ENCODE peak calls at places on chromosomes 3 and 15, in nine cellular contexts. Y is astrocyte of the cerebellum, V is body of pancreas, Z is RWPE2, G is cardiac muscle cell, R is left ventricle myocardium inferior, L is endodermal cell, D is hepatocyte, X is NB4. C is an unnamed sample.

GRCh38 chr3:105944721-105945120 is 75.9 kb upstream of the CBLB start:
- DNase-seq in D (no peak), X (no peak), G (no peak), R (no peak), V (no peak), Z (no peak), L (no peak), Y (no peak), C (no peak)

GRCh38 chr3:31790516-31791148 is 190.4 kb downstream of the OSBPL10 start:
- DNase-seq in V (no peak), G (no peak), L (no peak), D (no peak), Z (no peak), Y (no peak), R (no peak), X (no peak), C (no peak)

GRCh38 chr15:71329041-71329440 is 213.8 kb downstream of the THSD4 start:
- DNase-seq in L (no peak), R (no peak), X (no peak), V (peak), Y (no peak), D (no peak), G (peak), Z (no peak), C (no peak)

GRCh38 chr3:165624761-165625160 is 212.5 kb downstream of the BCHE start:
- DNase-seq in X (peak), D (no peak), V (no peak), Z (no peak), Y (no peak), L (no peak), R (no peak), G (peak), C (no peak)

GRCh38 chr3:99172736-99173657 is 271.5 kb upstream of the DCBLD2 start:
- DNase-seq in G (peak), D (peak), R (no peak), V (peak), Y (peak), L (peak), Z (no peak), X (peak), C (peak)

GRCh38 chr3:45434996-45435395 is 46.6 kb downstream of the LARS2 start:
- DNase-seq in R (no peak), X (no peak), Z (no peak), D (no peak), G (no peak), Y (no peak), V (no peak), L (no peak), C (no peak)

GRCh38 chr3:51944541-51945021 is 2.4 kb downstream of the PARP3 start:
- DNase-seq in L (no peak), Z (peak), Y (no peak), X (no peak), D (no peak), V (peak), G (no peak), R (no peak), C (no peak)

GRCh38 chr3:138367912-138368311 is 19.5 kb downstream of the MRAS start:
- DNase-seq in X (peak), R (peak), L (no peak), Y (no peak), V (no peak), Z (no peak), D (no peak), G (peak), C (no peak)

GRCh38 chr3:166177130-166177529 is 339.9 kb upstream of the BCHE start:
- DNase-seq in R (no peak), X (no peak), V (no peak), G (no peak), Z (no peak), L (peak), D (no peak), Y (no peak), C (no peak)

GRCh38 chr3:179646177-179646576 is 6.7 kb upstream of the USP13 start:
- DNase-seq in L (no peak), G (no peak), Z (no peak), V (no peak), D (no peak), R (no peak), Y (no peak), X (no peak), C (no peak)

GRCh38 chr15:90421527-90421926 is 33.5 kb downstream of the IQGAP1 start:
- DNase-seq in G (no peak), Y (no peak), X (no peak), D (no peak), V (no peak), R (no peak), L (no peak), Z (no peak), C (no peak)

GRCh38 chr3:138092023-138092422 is 23.4 kb downstream of the DZIP1L start:
- DNase-seq in X (no peak), Y (no peak), G (peak), R (no peak), D (no peak), L (no peak), Z (no peak), V (no peak), C (no peak)

GRCh38 chr3:187456268-187456667 is 88.1 kb downstream of the RTP4 start:
- DNase-seq in Z (no peak), L (peak), D (peak), V (peak), G (peak), X (no peak), R (peak), Y (peak), C (no peak)

GRCh38 chr3:62497156-62497555 is 123.8 kb upstream of the FEZF2 start:
- DNase-seq in Y (no peak), G (no peak), Z (no peak), D (no peak), V (no peak), L (no peak), R (no peak), X (no peak), C (no peak)

GRCh38 chr3:62496509-62496908 is 123.2 kb upstream of the FEZF2 start:
- DNase-seq in X (no peak), G (no peak), D (no peak), L (no peak), Z (no peak), R (no peak), Y (no peak), V (no peak), C (no peak)

DNA sequence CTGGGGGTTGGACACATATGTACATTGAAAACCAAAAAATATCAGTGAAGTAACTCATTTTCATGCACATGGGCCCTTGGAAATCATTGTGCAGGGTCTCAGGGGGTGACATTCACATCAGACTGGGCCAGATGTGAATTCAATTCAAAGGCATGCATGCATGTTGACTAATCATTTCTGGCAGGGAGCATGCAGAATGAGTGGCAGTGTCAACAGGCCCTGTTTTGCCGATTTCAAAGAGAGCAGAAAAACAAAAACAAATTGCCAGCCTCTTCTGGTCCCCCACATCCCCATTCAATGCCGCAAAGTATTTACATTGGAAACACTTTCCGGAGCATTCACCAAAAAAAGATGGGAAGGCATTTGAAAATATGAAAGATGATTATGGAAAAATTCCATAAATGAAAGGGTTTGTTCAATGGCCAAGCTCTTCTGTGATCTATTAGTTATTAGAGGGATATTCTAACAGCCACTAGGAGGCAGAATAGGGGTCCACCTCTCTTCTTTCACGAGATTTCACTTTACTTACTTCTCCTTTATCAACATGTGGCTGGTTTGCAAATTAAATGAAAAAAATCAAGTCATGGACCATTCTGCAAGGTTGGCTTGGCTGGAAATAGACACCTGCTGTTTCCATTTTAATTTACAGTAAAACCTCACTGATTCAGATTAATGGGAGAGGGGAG is 119.9 kb upstream of the FEZF2 start:
- DNase-seq in Y (no peak), D (no peak), X (peak), G (no peak), Z (no peak), V (no peak), R (no peak), L (no peak), C (no peak)
- TF ChIP-seq CTCF in Y (peak), D (no peak), X (peak), G (peak), Z (no peak), V (no peak), R (no peak), L (peak), C (peak)

GRCh38 chr3:158103956-158104338 is 2.3 kb downstream of the SHOX2 start:
- DNase-seq in G (no peak), R (no peak), X (no peak), Z (no peak), L (peak), Y (no peak), V (no peak), D (no peak), C (no peak)

GRCh38 chr3:158103131-158103955 is 2.9 kb downstream of the SHOX2 start:
- DNase-seq in X (no peak), R (no peak), L (peak), V (no peak), Y (no peak), D (peak), Z (no peak), G (no peak), C (no peak)

GRCh38 chr3:158105124-158105709 is 1.0 kb downstream of the SHOX2 start:
- DNase-seq in D (peak), R (no peak), Z (no peak), L (peak), X (no peak), Y (no peak), G (no peak), V (no peak), C (no peak)

GRCh38 chr3:158105710-158106438 is at the start of gene SHOX2:
- DNase-seq in G (peak), L (peak), Z (no peak), V (peak), X (peak), D (peak), R (no peak), Y (no peak), C (no peak)

GRCh38 chr3:158104346-158105020 is 1.7 kb downstream of the SHOX2 start:
- DNase-seq in R (no peak), L (no peak), Z (no peak), Y (no peak), G (no peak), D (no peak), X (no peak), V (no peak), C (no peak)
- H3K4me3 ChIP-seq in R (peak), L (peak), Z (no peak), Y (no peak), G (no peak), D (no peak), X (no peak), V (no peak), C (peak)

GRCh38 chr3:101544181-101544850 is 17.4 kb upstream of the TRMT10C start:
- DNase-seq in Y (no peak), D (no peak), Z (no peak), R (no peak), X (no peak), L (no peak), V (no peak), G (no peak), C (no peak)
- TF ChIP-seq CTCF in Y (no peak), D (peak), Z (peak), R (no peak), X (no peak), L (peak), V (no peak), G (peak), C (no peak)

GRCh38 chr3:71243230-71243629 is 340.3 kb downstream of the FOXP1 start:
- DNase-seq in V (no peak), D (no peak), R (no peak), X (no peak), G (peak), Y (no peak), Z (no peak), L (no peak), C (no peak)

GRCh38 chr3:71245052-71245488 is 338.5 kb downstream of the FOXP1 start:
- DNase-seq in Z (no peak), Y (no peak), R (no peak), V (no peak), L (no peak), D (peak), X (no peak), G (peak), C (no peak)

GRCh38 chr3:71241981-71242552 is 341.5 kb downstream of the FOXP1 start:
- DNase-seq in V (no peak), L (no peak), Z (no peak), D (no peak), R (no peak), G (no peak), X (no peak), Y (no peak), C (no peak)

GRCh38 chr3:71245971-71246860 is 337.3 kb downstream of the FOXP1 start:
- DNase-seq in Z (no peak), D (no peak), L (peak), Y (no peak), V (no peak), R (no peak), X (no peak), G (peak), C (no peak)

GRCh38 chr3:71244153-71245051 is 339.1 kb downstream of the FOXP1 start:
- DNase-seq in R (peak), Z (no peak), L (no peak), G (peak), Y (no peak), X (no peak), D (no peak), V (no peak), C (no peak)
- H3K4me3 ChIP-seq in R (peak), Z (no peak), L (peak), G (peak), Y (no peak), X (no peak), D (no peak), V (no peak), C (no peak)

DNA sequence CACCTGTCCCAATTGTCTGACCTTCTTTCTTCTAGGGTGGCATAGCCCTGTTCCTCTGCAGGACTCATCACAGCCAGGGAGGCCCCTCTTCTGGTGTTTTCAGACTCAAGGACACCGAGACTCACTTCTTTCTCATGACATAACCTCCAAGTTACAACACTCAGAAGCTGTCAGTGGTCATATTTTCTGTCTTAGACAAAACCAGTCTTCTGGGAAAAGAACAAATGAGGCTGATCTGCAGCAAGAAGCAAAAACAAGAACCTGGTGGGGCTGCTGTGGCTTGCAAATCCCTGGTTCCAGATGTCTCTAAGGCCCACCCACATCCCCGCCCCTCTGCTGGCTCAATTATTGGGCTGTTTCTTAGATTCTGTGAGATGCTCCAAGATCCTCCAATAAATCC is 16.6 kb upstream of the LOXL1 start:
- DNase-seq in Z (no peak), Y (no peak), L (no peak), R (no peak), V (no peak), X (no peak), D (no peak), G (no peak), C (no peak)
- TF ChIP-seq CTCF in Z (no peak), Y (no peak), L (no peak), R (no peak), V (no peak), X (no peak), D (no peak), G (no peak), C (no peak)

GRCh38 chr15:77028451-77029165 is 33.7 kb downstream of the PSTPIP1 start:
- DNase-seq in V (peak), X (no peak), Y (no peak), D (no peak), G (no peak), Z (peak), L (no peak), R (no peak), C (no peak)
- H3K4me3 ChIP-seq in V (no peak), X (no peak), Y (peak), D (no peak), G (peak), Z (peak), L (no peak), R (peak), C (no peak)